ENCODE peak calls at places on chromosomes 4 and X, in five cellular contexts. R is H9, H is H1, Z is trophoblast cell, G is neuronal stem cell. V is an unnamed sample.

GRCh38 chr4:183323295-183323694 is 1.1 kb upstream of the CLDN24 start:
- DNase-seq in R (no peak), Z (peak), G (no peak), H (no peak), V (no peak)

GRCh38 chr4:8398347-8398746 is 42.2 kb downstream of the ACOX3 start:
- DNase-seq in Z (no peak), H (no peak), R (no peak), G (no peak), V (no peak)

GRCh38 chr4:141131738-141132688 is 1.3 kb downstream of the RNF150 start:
- DNase-seq in Z (no peak), G (peak), R (peak), H (peak), V (peak)

GRCh38 chrX:103467156-103467555 is 52.1 kb downstream of the RAB40A start:
- DNase-seq in H (no peak), G (no peak), R (no peak), Z (no peak), V (no peak)

GRCh38 chr4:41517747-41518146 is 20.2 kb upstream of the LIMCH1 start:
- DNase-seq in Z (no peak), R (no peak), H (no peak), G (no peak), V (no peak)

GRCh38 chrX:13598877-13599276 is 29.5 kb downstream of the EGFL6 start:
- DNase-seq in G (no peak), R (no peak), H (no peak), Z (no peak), V (no peak)

GRCh38 chr4:40309250-40309774 is 25.8 kb upstream of the CHRNA9 start:
- DNase-seq in Z (peak), R (peak), G (peak), H (peak), V (peak)

GRCh38 chrX:13837290-13837745 is 20.4 kb upstream of the GPM6B start:
- DNase-seq in R (no peak), H (no peak), Z (no peak), G (peak), V (peak)

GRCh38 chrX:100895365-100896075 is 21.4 kb upstream of the NOX1 start:
- DNase-seq in R (peak), G (peak), H (peak), Z (peak), V (peak)

GRCh38 chr4:10085386-10085785 is 31.2 kb downstream of the WDR1 start:
- DNase-seq in Z (no peak), G (no peak), H (no peak), R (no peak), V (no peak)

GRCh38 chrX:48083706-48084105 is 12.3 kb upstream of the ZNF630 start:
- DNase-seq in R (no peak), H (no peak), Z (peak), G (no peak), V (no peak)

GRCh38 chr4:148454835-148455234 is 12.6 kb upstream of the NR3C2 start:
- DNase-seq in R (no peak), G (no peak), Z (peak), H (no peak), V (no peak)

DNA sequence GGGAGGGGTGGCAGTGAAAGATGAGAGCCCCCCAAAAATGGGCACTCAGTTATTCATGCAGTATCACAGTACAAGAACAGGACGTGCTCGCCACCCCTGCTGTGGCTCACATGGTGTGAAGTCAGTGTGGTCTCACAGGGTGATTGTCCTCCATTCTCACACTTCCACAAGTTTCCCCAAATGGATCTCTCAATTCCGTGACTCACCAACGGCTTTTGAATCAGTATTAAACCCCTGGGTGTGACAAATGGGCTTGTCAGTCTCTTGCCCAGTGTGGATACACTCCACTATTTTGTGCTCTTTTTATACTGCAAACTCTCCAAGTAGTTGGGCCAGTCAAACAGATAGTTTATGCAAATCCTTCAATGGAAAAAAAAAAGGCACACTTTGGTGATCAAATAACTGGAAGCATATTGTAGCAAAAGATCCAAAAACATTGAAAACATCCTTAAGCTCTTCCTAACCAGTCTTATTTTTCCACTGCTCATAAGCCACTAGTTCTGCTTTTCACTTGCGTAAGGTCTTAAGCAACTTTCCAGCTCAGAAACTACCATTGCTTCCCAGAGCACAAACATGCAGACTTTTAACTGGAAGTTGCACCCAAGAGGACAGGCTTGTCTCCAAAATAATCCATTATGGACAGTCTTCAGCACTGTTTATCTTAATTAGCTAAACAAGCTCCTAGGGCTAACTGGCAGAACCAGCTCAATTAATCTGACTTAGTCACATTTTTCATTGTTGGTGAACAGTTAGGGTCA is 365.7 kb downstream of the PPP3CA start:
- DNase-seq in R (no peak), G (no peak), Z (no peak), H (no peak), V (peak)
- H3K18ac ChIP-seq in R (no peak), G (peak), Z (no peak), H (no peak), V (peak)

GRCh38 chr4:122874194-122874593 is 47.6 kb downstream of the FGF2 start:
- DNase-seq in G (no peak), R (no peak), Z (peak), H (no peak), V (peak)
- H2BK5ac ChIP-seq in G (no peak), R (no peak), Z (no peak), H (no peak), V (no peak)

GRCh38 chr4:89482248-89482647 is 174.6 kb upstream of the GPRIN3 start:
- DNase-seq in H (no peak), Z (peak), G (peak), R (peak), V (peak)

GRCh38 chr4:89486042-89486441 is 178.4 kb upstream of the GPRIN3 start:
- DNase-seq in G (no peak), Z (no peak), R (no peak), H (no peak), V (peak)

GRCh38 chr4:89482926-89483595 is 175.5 kb upstream of the GPRIN3 start:
- DNase-seq in H (no peak), R (no peak), G (no peak), Z (no peak), V (no peak)

GRCh38 chr4:89489338-89489771 is 181.8 kb upstream of the GPRIN3 start:
- DNase-seq in R (peak), Z (no peak), G (no peak), H (no peak), V (no peak)

DNA sequence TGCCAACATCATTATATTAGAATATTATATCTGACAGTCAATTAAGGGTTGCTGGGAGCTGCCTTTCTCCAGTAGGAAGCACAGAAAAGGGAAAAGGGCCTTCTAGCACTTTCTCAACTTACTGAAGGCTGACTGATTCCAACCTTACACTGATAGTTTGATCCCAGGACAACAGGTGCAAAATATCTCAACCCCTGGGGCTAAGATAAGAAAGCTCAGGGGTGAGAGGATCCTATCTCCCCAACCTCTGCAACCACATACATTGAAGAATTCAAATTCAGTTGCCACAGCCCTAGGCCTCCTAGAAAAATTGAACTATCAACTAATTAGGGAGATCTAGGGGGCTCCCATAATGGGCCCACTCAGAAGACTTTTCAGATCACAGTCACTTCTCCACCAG is 179.1 kb upstream of the GPRIN3 start:
- DNase-seq in Z (no peak), H (no peak), R (no peak), G (no peak), V (no peak)
- H2BK12ac ChIP-seq in Z (no peak), H (no peak), R (no peak), G (no peak), V (no peak)

GRCh38 chrX:150007356-150007755 is 69.1 kb upstream of the EOLA2 start:
- DNase-seq in Z (no peak), R (no peak), G (no peak), H (no peak), V (peak)
- H3K18ac ChIP-seq in Z (no peak), R (no peak), G (no peak), H (no peak), V (no peak)

DNA sequence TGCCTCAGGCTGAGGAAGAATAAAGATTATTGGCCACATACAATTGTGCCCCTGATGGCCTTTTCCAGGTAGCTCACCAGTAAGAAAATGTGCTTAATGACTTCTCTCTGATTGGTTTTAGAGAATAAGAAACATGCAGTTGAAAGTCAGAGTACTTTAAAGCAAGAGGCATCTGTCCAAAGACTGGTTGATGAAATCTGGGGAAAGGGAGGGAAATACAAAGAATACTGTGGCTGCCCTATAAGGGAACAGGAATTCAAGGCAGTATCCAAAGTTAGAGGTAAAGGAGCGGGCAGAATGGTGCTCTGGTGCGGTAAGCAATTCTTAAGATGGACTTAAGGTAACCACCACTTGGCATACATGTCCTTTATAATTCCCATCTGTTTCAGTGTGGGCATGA is 11.4 kb downstream of the PBDC1 start:
- DNase-seq in H (no peak), G (no peak), Z (no peak), R (no peak), V (peak)
- H2BK5ac ChIP-seq in H (no peak), G (no peak), Z (no peak), R (no peak), V (no peak)

DNA sequence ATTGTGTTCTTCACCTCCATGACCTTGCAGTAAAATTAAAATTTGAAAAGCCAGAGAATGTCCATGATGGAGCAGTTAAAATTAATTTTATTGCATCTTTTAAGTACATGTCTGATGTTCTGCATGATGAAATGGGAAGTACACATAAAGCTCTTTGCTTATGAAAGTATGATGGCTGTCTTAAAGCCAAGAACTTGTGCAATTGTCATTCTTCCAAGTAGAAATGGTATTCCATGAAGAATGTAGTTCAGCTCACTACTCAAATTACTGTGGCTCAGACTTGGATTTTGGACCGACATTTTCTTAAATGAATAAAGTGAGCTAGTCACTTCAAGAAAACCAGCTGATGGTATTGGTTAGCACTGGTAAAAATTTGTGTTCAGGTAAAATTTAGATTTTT is 161.7 kb upstream of the CXCL13 start:
- DNase-seq in G (no peak), R (no peak), H (no peak), Z (no peak), V (no peak)
- H2BK12ac ChIP-seq in G (no peak), R (no peak), H (no peak), Z (no peak), V (no peak)

GRCh38 chr4:26051278-26051677 is 137.3 kb downstream of the SMIM20 start:
- DNase-seq in G (no peak), H (no peak), R (no peak), Z (no peak), V (no peak)

GRCh38 chr4:26050671-26051070 is 136.7 kb downstream of the SMIM20 start:
- DNase-seq in H (no peak), G (no peak), R (no peak), Z (no peak), V (no peak)

GRCh38 chr4:26049447-26049846 is 135.4 kb downstream of the SMIM20 start:
- DNase-seq in G (no peak), Z (no peak), R (no peak), H (no peak), V (no peak)

GRCh38 chr4:26048962-26049361 is 134.9 kb downstream of the SMIM20 start:
- DNase-seq in R (no peak), Z (peak), G (no peak), H (no peak), V (no peak)

DNA sequence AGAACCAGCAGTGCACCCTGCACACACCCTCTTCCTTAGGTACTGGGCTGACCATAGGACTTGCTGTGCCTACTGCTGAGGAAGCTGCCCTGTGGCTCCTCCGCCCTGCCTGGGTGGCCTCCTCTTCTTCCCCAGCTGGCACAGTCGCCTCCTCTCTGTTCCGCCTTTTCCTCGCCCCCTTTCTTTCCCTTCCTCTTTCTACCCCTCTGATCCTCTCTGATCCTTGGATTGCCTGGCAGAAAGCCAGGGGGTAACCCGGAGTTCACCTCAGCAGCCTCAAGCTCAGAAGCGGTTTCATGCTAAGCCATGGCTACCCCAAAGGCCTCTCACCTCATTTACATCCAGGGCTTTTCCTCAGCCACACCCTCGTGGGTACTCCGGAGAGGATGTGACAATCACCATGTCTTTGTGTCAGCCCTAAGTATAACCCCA is 136.2 kb downstream of the SMIM20 start:
- DNase-seq in R (no peak), H (no peak), Z (no peak), G (no peak), V (no peak)
- H3K18ac ChIP-seq in R (no peak), H (no peak), Z (no peak), G (no peak), V (no peak)

GRCh38 chr4:47809654-47810203 is 28.1 kb downstream of the CORIN start:
- DNase-seq in H (no peak), R (no peak), Z (peak), G (no peak), V (no peak)

GRCh38 chr4:47816748-47817147 is 21.1 kb downstream of the CORIN start:
- DNase-seq in H (no peak), Z (no peak), R (no peak), G (no peak), V (no peak)

GRCh38 chr4:47817275-47817674 is 20.6 kb downstream of the CORIN start:
- DNase-seq in R (no peak), H (no peak), G (no peak), Z (no peak), V (no peak)

GRCh38 chr4:47814896-47815295 is 23.0 kb downstream of the CORIN start:
- DNase-seq in G (no peak), H (no peak), R (no peak), Z (no peak), V (no peak)
- H2BK5ac ChIP-seq in G (no peak), H (no peak), R (no peak), Z (no peak), V (no peak)

DNA sequence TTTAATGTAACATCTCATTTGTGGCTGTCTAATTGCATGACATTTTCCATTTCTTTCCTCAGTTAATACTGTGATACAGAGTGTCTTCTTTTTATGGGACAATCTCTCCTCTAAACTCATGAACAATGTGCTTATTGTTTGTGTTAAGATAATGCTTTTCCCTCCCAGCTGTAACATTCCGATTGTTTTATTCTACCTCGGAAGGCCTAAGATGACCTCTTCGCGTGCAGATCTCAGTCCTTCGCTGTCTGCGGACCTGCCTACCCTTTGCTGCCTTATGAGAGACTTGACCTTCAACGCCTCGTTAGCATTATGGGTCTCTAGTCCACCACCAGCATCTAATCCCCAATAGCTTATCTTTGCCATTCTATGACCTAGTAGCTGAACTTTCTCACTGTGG is 29.8 kb upstream of the ZFP42 start:
- DNase-seq in R (no peak), Z (no peak), H (no peak), G (no peak), V (no peak)
- H2BK12ac ChIP-seq in R (no peak), Z (no peak), H (no peak), G (no peak), V (no peak)

V was measured in mesenchymal stem cell.